ENCODE peak calls at places on chromosomes 12 and 14, in four cellular contexts. One of them, this sample, is unnamed.

GRCh38 chr14:92426237-92426636 is 87.3 kb upstream of the RIN3 start:
- DNase-seq in astrocyte of the cerebellum: peak
- DNase-seq in pancreas: no peak
- DNase-seq in Calu3: no peak
- DNase-seq in this sample: no peak

GRCh38 chr14:101934751-101935150 is 29.6 kb upstream of the DYNC1H1 start:
- DNase-seq in pancreas: no peak
- DNase-seq in astrocyte of the cerebellum: no peak
- DNase-seq in Calu3: no peak
- DNase-seq in this sample: no peak

GRCh38 chr12:72075891-72076557 is 137.4 kb downstream of the TPH2 start:
- DNase-seq in astrocyte of the cerebellum: no peak
- DNase-seq in pancreas: no peak
- DNase-seq in Calu3: no peak
- DNase-seq in this sample: no peak

GRCh38 chr12:14833952-14834351 is 9.4 kb downstream of the ART4 start:
- DNase-seq in pancreas: no peak
- DNase-seq in Calu3: no peak
- DNase-seq in astrocyte of the cerebellum: no peak
- DNase-seq in this sample: no peak

GRCh38 chr14:73740921-73741326 is 26.7 kb upstream of the PNMA1 start:
- DNase-seq in astrocyte of the cerebellum: no peak
- DNase-seq in pancreas: peak
- DNase-seq in Calu3: peak
- DNase-seq in this sample: no peak

GRCh38 chr14:31660191-31660590 is 99.0 kb downstream of the NUBPL start:
- DNase-seq in Calu3: no peak
- DNase-seq in astrocyte of the cerebellum: no peak
- DNase-seq in pancreas: no peak
- DNase-seq in this sample: no peak

GRCh38 chr12:66636771-66637170 is 42.1 kb downstream of the GRIP1 start:
- DNase-seq in Calu3: no peak
- DNase-seq in pancreas: peak
- DNase-seq in astrocyte of the cerebellum: no peak
- DNase-seq in this sample: no peak

GRCh38 chr12:48189331-48190125 is 6.1 kb downstream of the CCDC184 start:
- DNase-seq in astrocyte of the cerebellum: peak
- DNase-seq in Calu3: peak
- DNase-seq in pancreas: peak
- DNase-seq in this sample: peak

GRCh38 chr14:102217399-102217798 is 77.7 kb downstream of the WDR20 start:
- DNase-seq in astrocyte of the cerebellum: no peak
- DNase-seq in pancreas: no peak
- DNase-seq in Calu3: no peak
- DNase-seq in this sample: no peak

GRCh38 chr12:96108321-96108720 is 72.9 kb upstream of the LTA4H start:
- DNase-seq in pancreas: no peak
- DNase-seq in astrocyte of the cerebellum: no peak
- DNase-seq in Calu3: peak
- DNase-seq in this sample: no peak

GRCh38 chr12:113432976-113433375 is 10.8 kb downstream of the SDSL start:
- DNase-seq in astrocyte of the cerebellum: no peak
- DNase-seq in Calu3: no peak
- DNase-seq in pancreas: no peak
- DNase-seq in this sample: no peak

GRCh38 chr14:73785336-73785833 is 66.2 kb upstream of the PTGR2 start:
- DNase-seq in astrocyte of the cerebellum: peak
- DNase-seq in Calu3: no peak
- DNase-seq in pancreas: peak
- DNase-seq in this sample: no peak

GRCh38 chr14:79915411-79915810 is 295.9 kb downstream of the DIO2 start:
- DNase-seq in Calu3: no peak
- DNase-seq in astrocyte of the cerebellum: no peak
- DNase-seq in pancreas: no peak
- DNase-seq in this sample: no peak

GRCh38 chr14:68047910-68048309 is 228.3 kb downstream of the RAD51B start:
- DNase-seq in pancreas: no peak
- DNase-seq in Calu3: no peak
- DNase-seq in astrocyte of the cerebellum: no peak
- DNase-seq in this sample: no peak

GRCh38 chr14:68140111-68140741 is 320.6 kb downstream of the RAD51B start:
- DNase-seq in pancreas: peak
- DNase-seq in astrocyte of the cerebellum: peak
- DNase-seq in Calu3: peak
- DNase-seq in this sample: no peak

GRCh38 chr12:16175893-16176292 is 101.6 kb downstream of the SLC15A5 start:
- DNase-seq in pancreas: no peak
- DNase-seq in astrocyte of the cerebellum: no peak
- DNase-seq in Calu3: no peak
- DNase-seq in this sample: no peak

GRCh38 chr14:27435923-27436674 is 838.3 kb upstream of the NOVA1 start:
- DNase-seq in Calu3: no peak
- DNase-seq in pancreas: no peak
- DNase-seq in astrocyte of the cerebellum: no peak
- DNase-seq in this sample: no peak

GRCh38 chr14:93546642-93547041 is 115.9 kb downstream of the UNC79 start:
- DNase-seq in Calu3: no peak
- DNase-seq in pancreas: no peak
- DNase-seq in astrocyte of the cerebellum: no peak
- DNase-seq in this sample: no peak

GRCh38 chr14:79949906-79950305 is 261.4 kb downstream of the DIO2 start:
- DNase-seq in astrocyte of the cerebellum: no peak
- DNase-seq in Calu3: no peak
- DNase-seq in pancreas: no peak
- DNase-seq in this sample: no peak

GRCh38 chr14:72892879-72893635 is 844 bp downstream of the DPF3 start:
- DNase-seq in astrocyte of the cerebellum: no peak
- DNase-seq in Calu3: peak
- DNase-seq in pancreas: peak
- DNase-seq in this sample: peak

GRCh38 chr12:24233519-24234246 is 284.2 kb upstream of the SOX5 start:
- DNase-seq in Calu3: no peak
- DNase-seq in astrocyte of the cerebellum: no peak
- DNase-seq in pancreas: no peak
- DNase-seq in this sample: no peak

GRCh38 chr14:100955201-100955600 is 51.7 kb upstream of the RTL1 start:
- DNase-seq in Calu3: no peak
- DNase-seq in pancreas: no peak
- DNase-seq in astrocyte of the cerebellum: peak
- DNase-seq in this sample: no peak

GRCh38 chr12:3034067-3034750 is 43.0 kb upstream of the TSPAN9 start:
- DNase-seq in Calu3: peak
- DNase-seq in pancreas: peak
- DNase-seq in astrocyte of the cerebellum: peak
- DNase-seq in this sample: no peak

GRCh38 chr14:59688224-59689170 is 111.9 kb upstream of the CCDC175 start:
- DNase-seq in Calu3: peak
- DNase-seq in astrocyte of the cerebellum: peak
- DNase-seq in pancreas: no peak
- DNase-seq in this sample: no peak

GRCh38 chr12:56271031-56271430 is 4.3 kb downstream of the COQ10A start:
- DNase-seq in astrocyte of the cerebellum: no peak
- DNase-seq in pancreas: no peak
- DNase-seq in Calu3: no peak
- DNase-seq in this sample: no peak
- TF ChIP-seq CTCF in astrocyte of the cerebellum: peak
- TF ChIP-seq CTCF in pancreas: no peak
- TF ChIP-seq CTCF in Calu3: no peak
- TF ChIP-seq CTCF in this sample: no peak

GRCh38 chr14:29548948-29549370 is 378.7 kb downstream of the PRKD1 start:
- DNase-seq in astrocyte of the cerebellum: peak
- DNase-seq in pancreas: no peak
- DNase-seq in Calu3: peak
- DNase-seq in this sample: no peak
- TF ChIP-seq CTCF in astrocyte of the cerebellum: peak
- TF ChIP-seq CTCF in pancreas: peak
- TF ChIP-seq CTCF in Calu3: peak
- TF ChIP-seq CTCF in this sample: no peak

DNA sequence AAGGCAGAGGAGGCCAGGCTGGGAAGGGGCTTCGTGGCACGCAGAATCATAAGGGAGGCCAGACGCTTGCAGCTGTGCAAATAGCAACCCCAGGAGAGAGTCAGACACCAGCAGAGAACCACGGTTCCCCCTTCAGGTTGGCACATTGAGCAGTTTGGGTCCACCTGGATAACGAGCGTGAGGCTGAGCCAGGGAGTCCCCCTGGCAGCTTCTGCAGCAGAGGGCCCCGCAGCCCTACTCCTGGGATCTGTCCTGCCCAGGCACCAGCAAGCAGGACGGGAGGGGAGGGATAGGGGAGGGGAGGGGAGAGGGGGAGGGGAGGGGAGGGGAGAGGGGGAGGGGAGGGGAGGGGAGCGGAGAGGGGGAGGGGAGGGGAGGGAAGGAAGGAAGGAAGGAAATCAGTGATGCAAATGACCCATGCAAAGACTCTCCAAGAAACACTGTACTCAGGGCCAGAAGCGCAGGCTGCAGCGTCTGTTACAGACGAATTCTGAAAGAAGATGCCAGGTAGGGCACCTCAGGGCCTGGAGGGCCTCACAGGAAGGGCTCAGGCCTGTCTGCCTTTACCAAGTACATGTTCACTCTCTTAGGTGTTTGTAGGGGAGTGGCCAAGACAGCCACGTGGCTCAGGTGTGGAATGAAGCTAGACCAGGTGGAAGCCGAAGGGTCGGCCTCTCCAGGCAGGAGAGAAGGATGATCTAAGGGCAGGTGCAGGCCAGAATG is 32.3 kb upstream of the MMP17 start:
- DNase-seq in astrocyte of the cerebellum: no peak
- DNase-seq in Calu3: no peak
- DNase-seq in pancreas: no peak
- DNase-seq in this sample: no peak
- TF ChIP-seq CTCF in astrocyte of the cerebellum: no peak
- TF ChIP-seq CTCF in Calu3: no peak
- TF ChIP-seq CTCF in pancreas: no peak
- TF ChIP-seq CTCF in this sample: no peak

DNA sequence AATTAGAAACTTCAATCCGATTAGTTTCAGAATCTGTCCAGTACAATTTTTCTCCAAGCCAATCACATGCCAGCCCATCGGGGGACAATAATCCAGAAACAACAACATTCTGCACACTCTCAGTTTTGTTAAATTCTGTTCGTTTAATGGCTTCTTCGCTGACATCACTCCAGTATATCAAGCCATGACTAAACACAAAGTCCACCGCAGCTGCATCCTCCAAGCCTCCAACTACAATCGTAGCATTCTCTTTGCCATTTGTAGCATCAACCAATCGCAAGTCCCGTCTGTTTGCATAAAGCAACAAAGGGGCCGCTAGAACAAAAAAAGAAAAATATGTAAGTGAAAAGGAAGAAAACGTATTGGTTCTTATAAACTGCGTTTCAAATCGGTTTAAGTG is 22.5 kb downstream of the LRP6 start:
- DNase-seq in pancreas: no peak
- DNase-seq in Calu3: no peak
- DNase-seq in astrocyte of the cerebellum: no peak
- DNase-seq in this sample: no peak
- TF ChIP-seq CTCF in pancreas: no peak
- TF ChIP-seq CTCF in Calu3: no peak
- TF ChIP-seq CTCF in astrocyte of the cerebellum: no peak
- TF ChIP-seq CTCF in this sample: no peak

GRCh38 chr12:53061404-53062010 is 11.6 kb downstream of the TNS2 start:
- DNase-seq in astrocyte of the cerebellum: no peak
- DNase-seq in Calu3: peak
- DNase-seq in pancreas: peak
- DNase-seq in this sample: no peak
- TF ChIP-seq CTCF in astrocyte of the cerebellum: peak
- TF ChIP-seq CTCF in Calu3: no peak
- TF ChIP-seq CTCF in pancreas: no peak
- TF ChIP-seq CTCF in this sample: no peak

GRCh38 chr12:121209221-121209620 is 708 bp upstream of the P2RX4 start:
- DNase-seq in Calu3: no peak
- DNase-seq in pancreas: no peak
- DNase-seq in astrocyte of the cerebellum: no peak
- DNase-seq in this sample: no peak

GRCh38 chr12:121212875-121213274 is 2.9 kb downstream of the P2RX4 start:
- DNase-seq in Calu3: no peak
- DNase-seq in astrocyte of the cerebellum: no peak
- DNase-seq in pancreas: no peak
- DNase-seq in this sample: no peak

GRCh38 chr12:121205491-121205890 is 4.4 kb upstream of the P2RX4 start:
- DNase-seq in pancreas: no peak
- DNase-seq in Calu3: no peak
- DNase-seq in astrocyte of the cerebellum: no peak
- DNase-seq in this sample: no peak

GRCh38 chr12:121214171-121214777 is 4.3 kb downstream of the P2RX4 start:
- DNase-seq in pancreas: no peak
- DNase-seq in Calu3: no peak
- DNase-seq in astrocyte of the cerebellum: peak
- DNase-seq in this sample: no peak

DNA sequence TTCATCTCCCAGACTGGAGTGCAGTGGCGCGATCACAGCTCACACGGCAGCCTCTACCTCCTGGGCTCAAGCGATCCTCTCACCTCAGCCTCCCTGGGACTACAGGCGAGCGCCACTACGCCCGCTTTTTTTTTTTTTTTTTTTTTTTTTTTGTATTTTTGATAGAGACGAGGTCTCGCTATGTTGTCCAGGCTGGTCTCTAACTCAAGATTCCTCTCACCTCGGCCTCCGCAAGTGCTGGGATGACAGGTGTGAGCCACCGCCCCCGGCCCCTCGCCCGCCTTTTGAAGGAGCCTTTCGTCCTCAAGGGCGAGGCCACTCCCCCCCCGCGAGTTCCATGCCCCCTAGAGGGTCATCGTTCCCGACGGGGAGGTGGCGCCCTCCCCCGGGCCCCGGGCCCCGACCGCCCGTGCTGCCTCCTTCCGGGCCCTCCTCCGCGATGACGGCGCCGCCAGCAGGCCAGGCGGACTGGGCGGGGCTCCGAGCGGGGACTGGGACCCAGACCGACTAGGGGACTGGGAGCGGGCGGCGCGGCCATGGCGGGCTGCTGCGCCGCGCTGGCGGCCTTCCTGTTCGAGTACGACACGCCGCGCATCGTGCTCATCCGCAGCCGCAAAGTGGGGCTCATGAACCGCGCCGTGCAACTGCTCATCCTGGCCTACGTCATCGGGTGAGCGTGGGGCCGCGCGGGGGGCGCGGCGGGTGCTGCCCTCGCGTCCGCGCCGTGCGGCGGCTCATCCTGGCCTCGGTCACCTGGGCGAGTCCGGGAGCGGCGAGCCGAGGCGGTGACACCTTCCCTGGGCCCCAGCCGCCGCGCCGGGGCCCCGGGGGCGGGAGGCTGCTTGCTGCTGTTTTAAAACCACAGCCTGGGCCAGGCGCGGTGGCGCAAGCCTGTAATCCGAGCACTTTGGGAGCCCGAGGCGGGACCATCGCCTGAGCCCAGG is at the start of gene P2RX4:
- DNase-seq in pancreas: peak
- DNase-seq in Calu3: peak
- DNase-seq in astrocyte of the cerebellum: no peak
- DNase-seq in this sample: peak
- TF ChIP-seq CTCF in pancreas: no peak
- TF ChIP-seq CTCF in Calu3: peak
- TF ChIP-seq CTCF in astrocyte of the cerebellum: peak
- TF ChIP-seq CTCF in this sample: no peak

This sample was measured in activated B cell treated with CpG ODN at 0.5 μM for 24 hours.